ENCODE peak calls at places on chromosomes 4 and X, in eight cellular contexts. N is NCI-H510A, E is H54, A is transverse colon, G is upper lobe of left lung, P is dermis microvascular lymphatic vessel endothelial cell, S is RPMI7951, Q is ACHN. C is an unnamed sample.

GRCh38 chrX:6667048-6667768 is 132.3 kb upstream of the VCX3A start:
- DNase-seq in P (no peak), S (no peak), E (no peak), A (no peak), G (no peak), Q (no peak), N (no peak), C (no peak)

GRCh38 chrX:77595848-77596247 is 148.7 kb downstream of the FGF16 start:
- DNase-seq in G (no peak), A (no peak), E (no peak), Q (no peak), N (no peak), S (no peak), P (no peak), C (no peak)

GRCh38 chrX:132692066-132692465 is 203.2 kb upstream of the MBNL3 start:
- DNase-seq in N (no peak), G (no peak), A (no peak), Q (no peak), E (no peak), P (no peak), S (no peak), C (no peak)

GRCh38 chrX:139077303-139078131 is 366.0 kb upstream of the FGF13 start:
- DNase-seq in E (no peak), Q (no peak), P (no peak), N (no peak), S (peak; percentile 29), A (no peak), G (no peak), C (no peak)

GRCh38 chr4:183522821-183523220 is 18.0 kb downstream of the ING2 start:
- DNase-seq in P (no peak), E (no peak), N (no peak), Q (no peak), S (no peak), A (no peak), G (no peak), C (no peak)

GRCh38 chr4:612052-612748 is 13.2 kb upstream of the PDE6B start:
- DNase-seq in G (peak; percentile 53), S (no peak), N (no peak), Q (no peak), E (no peak), A (no peak), P (no peak), C (no peak)

GRCh38 chr4:89303177-89303576 is 4.4 kb downstream of the GPRIN3 start:
- DNase-seq in A (peak; percentile 52), P (no peak), N (no peak), S (no peak), Q (no peak), G (no peak), E (no peak), C (no peak)

GRCh38 chr4:86319390-86319789 is 40.5 kb downstream of the MAPK10 start:
- DNase-seq in Q (no peak), N (no peak), P (no peak), G (no peak), S (no peak), A (no peak), E (no peak), C (no peak)

GRCh38 chrX:67604979-67605703 is 61.3 kb downstream of the AR start:
- DNase-seq in N (no peak), A (no peak), G (no peak), S (peak; percentile 99), Q (peak; percentile 24), E (peak; percentile 12), P (peak; percentile 43), C (peak; percentile 80)

GRCh38 chr4:14827111-14827510 is 175.2 kb upstream of the CPEB2 start:
- DNase-seq in A (no peak), S (peak; percentile 52), E (no peak), Q (no peak), P (no peak), G (peak; percentile 6), N (no peak), C (no peak)

GRCh38 chrX:111505783-111506182 is 5.7 kb upstream of the SERTM2 start:
- DNase-seq in N (no peak), G (no peak), P (no peak), E (no peak), Q (no peak), A (no peak), S (no peak), C (no peak)

GRCh38 chrX:107775000-107775733 is 420 bp downstream of the TSC22D3 start:
- DNase-seq in G (peak; percentile 58), P (no peak), N (no peak), Q (no peak), A (peak; percentile 15), E (no peak), S (no peak), C (peak; percentile 3)

GRCh38 chrX:25072247-25072646 is 56.5 kb upstream of the ARX start:
- DNase-seq in G (no peak), N (no peak), S (no peak), E (no peak), P (no peak), A (no peak), Q (no peak), C (no peak)

GRCh38 chrX:19602866-19603620 is 87.7 kb upstream of the MAP3K15 start:
- DNase-seq in A (no peak), P (no peak), N (no peak), S (peak; percentile 85), G (no peak), E (peak; percentile 18), Q (peak; percentile 43), C (no peak)

GRCh38 chr4:139669859-139670258 is 4.2 kb downstream of the MGST2 start:
- DNase-seq in Q (no peak), N (no peak), P (no peak), G (no peak), E (no peak), S (no peak), A (no peak), C (no peak)

GRCh38 chr4:19999775-20000414 is 251.8 kb upstream of the SLIT2 start:
- DNase-seq in G (no peak), A (no peak), S (no peak), N (no peak), Q (no peak), E (no peak), P (no peak), C (no peak)

GRCh38 chr4:143381171-143382118 is 44.8 kb downstream of the GAB1 start:
- DNase-seq in Q (peak; percentile 87), G (no peak), E (peak; percentile 11), S (peak; percentile 79), A (peak; percentile 83), P (peak; percentile 93), N (no peak), C (peak; percentile 71)

GRCh38 chr4:154045086-154045485 is 256.2 kb upstream of the SFRP2 start:
- DNase-seq in E (no peak), N (no peak), G (no peak), Q (no peak), S (no peak), P (no peak), A (no peak), C (no peak)

GRCh38 chrX:9483376-9483775 is 18.5 kb downstream of the TBL1X start:
- DNase-seq in A (no peak), Q (no peak), P (no peak), S (no peak), G (no peak), N (no peak), E (no peak), C (no peak)

GRCh38 chr4:100162027-100162685 is 28.1 kb downstream of the DDIT4L start:
- DNase-seq in Q (no peak), A (no peak), G (no peak), E (no peak), N (no peak), S (no peak), P (no peak), C (peak; percentile 4)

GRCh38 chrX:134144231-134144630 is 92.8 kb upstream of the CCDC160 start:
- DNase-seq in G (no peak), S (no peak), A (no peak), N (no peak), Q (peak; percentile 0), P (no peak), E (no peak), C (no peak)

GRCh38 chrX:46130246-46130645 is 415.0 kb downstream of the ZNF674 start:
- DNase-seq in N (no peak), G (no peak), A (no peak), P (no peak), S (no peak), E (no peak), Q (no peak), C (no peak)

GRCh38 chrX:135484636-135485289 is 35.7 kb upstream of the INTS6L start:
- DNase-seq in N (no peak), S (peak; percentile 22), E (peak; percentile 3), P (peak; percentile 7), A (no peak), G (no peak), Q (peak; percentile 32), C (peak; percentile 5)

GRCh38 chr4:130808492-130808891 is 1712.5 kb downstream of the C4orf33 start:
- DNase-seq in S (no peak), E (no peak), N (no peak), Q (peak; percentile 29), G (no peak), A (no peak), P (no peak), C (no peak)

GRCh38 chr4:107603430-107603829 is 116.6 kb downstream of the PAPSS1 start:
- DNase-seq in N (no peak), G (no peak), A (peak; percentile 12), S (no peak), Q (no peak), P (no peak), E (no peak), C (no peak)

GRCh38 chrX:69238960-69239231 is 73.6 kb upstream of the PJA1 start:
- DNase-seq in Q (no peak), N (no peak), E (no peak), A (no peak), S (no peak), G (no peak), P (no peak), C (no peak)

GRCh38 chrX:50088645-50089044 is 112.2 kb downstream of the AKAP4 start:
- DNase-seq in A (no peak), S (no peak), E (no peak), N (no peak), P (no peak), Q (no peak), G (no peak), C (no peak)

GRCh38 chr4:53321151-53321987 is 44.5 kb downstream of the SCFD2 start:
- DNase-seq in P (peak; percentile 74), G (no peak), A (no peak), Q (no peak), N (no peak), E (peak; percentile 9), S (peak; percentile 89), C (peak; percentile 83)

GRCh38 chr4:40432504-40432903 is 97.4 kb downstream of the CHRNA9 start:
- DNase-seq in A (no peak), P (no peak), E (no peak), Q (no peak), N (no peak), G (peak; percentile 63), S (no peak), C (no peak)

GRCh38 chrX:103211012-103211715 is 3.7 kb upstream of the BEX4 start:
- DNase-seq in E (no peak), P (peak; percentile 27), N (no peak), G (no peak), A (peak; percentile 38), Q (peak; percentile 30), S (peak; percentile 28), C (peak; percentile 13)

GRCh38 chr4:153222790-153223417 is 18.7 kb downstream of the TRIM2 start:
- DNase-seq in G (peak; percentile 91), E (no peak), S (peak; percentile 48), N (peak; percentile 20), A (peak; percentile 62), P (no peak), Q (peak; percentile 38), C (no peak)

GRCh38 chr4:81039351-81040174 is 9.1 kb downstream of the BMP3 start:
- DNase-seq in G (no peak), Q (no peak), A (peak; percentile 22), E (no peak), S (no peak), N (no peak), P (no peak), C (no peak)